ENCODE peak calls at places on chromosome 16, in four cellular contexts. J is sigmoid colon, D is transverse colon, Q is esophagus muscularis mucosa. R is an unnamed sample.
A peak's percentile ranks its signal among the peaks of the same experiment; 100 is the strongest.

GRCh38 chr16:50818380-50818779 is 76.5 kb downstream of the CYLD start:
- DNase-seq in J (no peak), D (no peak), Q (no peak), R (no peak)

GRCh38 chr16:12588510-12588909 is 215.2 kb downstream of the CPPED1 start:
- DNase-seq in J (no peak), D (no peak), Q (no peak), R (peak; percentile 9)

GRCh38 chr16:8572919-8573724 is 17.2 kb downstream of the TMEM114 start:
- DNase-seq in J (no peak), D (no peak), Q (no peak), R (no peak)

GRCh38 chr16:87897563-87898505 is 28.5 kb upstream of the SLC7A5 start:
- DNase-seq in J (no peak), D (no peak), Q (no peak), R (no peak)

GRCh38 chr16:84843149-84844048 is 23.6 kb downstream of the CRISPLD2 start:
- DNase-seq in J (no peak), D (no peak), Q (no peak), R (no peak)

GRCh38 chr16:19138601-19139000 is 24.8 kb downstream of the ITPRIPL2 start:
- DNase-seq in J (peak; percentile 94), D (peak; percentile 69), Q (peak; percentile 95), R (no peak)

GRCh38 chr16:17173134-17173729 is 297.5 kb downstream of the XYLT1 start:
- DNase-seq in J (peak; percentile 74), D (peak; percentile 42), Q (no peak), R (peak; percentile 87)

GRCh38 chr16:8355714-8356113 is 234.6 kb downstream of the TMEM114 start:
- DNase-seq in J (no peak), D (no peak), Q (no peak), R (no peak)

GRCh38 chr16:68590201-68590994 is 51.3 kb downstream of the ZFP90 start:
- DNase-seq in J (no peak), D (peak; percentile 66), Q (no peak), R (peak; percentile 81)

GRCh38 chr16:78133919-78134318 is 34.5 kb downstream of the WWOX start:
- DNase-seq in J (no peak), D (no peak), Q (no peak), R (no peak)

GRCh38 chr16:46907061-46907774 is 23.1 kb downstream of the GPT2 start:
- DNase-seq in J (no peak), D (no peak), Q (no peak), R (no peak)

GRCh38 chr16:88005148-88005547 is 53.9 kb downstream of the BANP start:
- DNase-seq in J (peak; percentile 48), D (no peak), Q (no peak), R (no peak)

GRCh38 chr16:82835487-82836160 is 208.9 kb downstream of the CDH13 start:
- DNase-seq in J (no peak), D (no peak), Q (no peak), R (no peak)

GRCh38 chr16:83187404-83187803 is 560.6 kb downstream of the CDH13 start:
- DNase-seq in J (no peak), D (no peak), Q (no peak), R (no peak)

GRCh38 chr16:78128920-78129319 is 29.5 kb downstream of the WWOX start:
- DNase-seq in J (no peak), D (no peak), Q (no peak), R (no peak)

GRCh38 chr16:19882641-19883040 is 2.0 kb downstream of the GPRC5B start:
- DNase-seq in J (no peak), D (no peak), Q (no peak), R (no peak)

GRCh38 chr16:72895951-72896350 is 152.0 kb downstream of the ZFHX3 start:
- DNase-seq in J (peak; percentile 46), D (no peak), Q (no peak), R (no peak)

GRCh38 chr16:20904507-20905079 is 4.0 kb downstream of the LYRM1 start:
- DNase-seq in J (no peak), D (no peak), Q (no peak), R (no peak)

GRCh38 chr16:27515874-27516353 is 33.8 kb downstream of the GTF3C1 start:
- DNase-seq in J (no peak), D (no peak), Q (no peak), R (peak; percentile 36)

GRCh38 chr16:15807603-15808009 is 49.2 kb downstream of the MYH11 start:
- DNase-seq in J (peak; percentile 88), D (peak; percentile 17), Q (no peak), R (peak; percentile 39)

DNA sequence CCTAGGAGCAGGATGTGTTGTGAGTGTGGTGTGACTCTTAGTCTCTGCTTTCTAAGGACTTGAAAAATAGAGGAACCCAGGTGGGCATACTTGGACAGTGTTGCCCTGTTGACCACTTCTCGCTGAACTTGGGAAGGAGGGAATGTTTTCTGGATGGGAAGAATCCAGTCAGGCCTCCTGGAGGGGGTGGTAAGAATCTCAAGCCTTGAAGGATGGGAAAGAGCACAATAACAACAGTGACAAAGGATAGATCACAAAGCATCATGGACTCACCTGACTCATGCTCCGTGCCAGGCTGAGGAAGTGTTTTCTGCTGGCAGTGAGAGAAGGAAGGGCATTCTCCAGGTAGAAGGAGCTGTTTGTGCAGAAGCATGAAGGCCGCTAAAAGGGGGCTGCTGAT is 8.4 kb downstream of the KAT8 start:
- DNase-seq in J (no peak), D (no peak), Q (no peak), R (no peak)
- H3K27ac ChIP-seq in J (no peak overlapping the region), D (no peak overlapping the region), Q (no peak overlapping the region), R (peak overlapping the region; percentile 92)

GRCh38 chr16:14470788-14471187 is 159.3 kb downstream of the PARN start:
- DNase-seq in J (no peak), D (no peak), Q (no peak), R (no peak)

GRCh38 chr16:14476183-14476582 is 153.9 kb downstream of the PARN start:
- DNase-seq in J (no peak), D (no peak), Q (no peak), R (no peak)

GRCh38 chr16:14472357-14472756 is 157.7 kb downstream of the PARN start:
- DNase-seq in J (no peak), D (no peak), Q (no peak), R (no peak)

GRCh38 chr16:14473488-14473887 is 156.6 kb downstream of the PARN start:
- DNase-seq in J (no peak), D (no peak), Q (no peak), R (no peak)

DNA sequence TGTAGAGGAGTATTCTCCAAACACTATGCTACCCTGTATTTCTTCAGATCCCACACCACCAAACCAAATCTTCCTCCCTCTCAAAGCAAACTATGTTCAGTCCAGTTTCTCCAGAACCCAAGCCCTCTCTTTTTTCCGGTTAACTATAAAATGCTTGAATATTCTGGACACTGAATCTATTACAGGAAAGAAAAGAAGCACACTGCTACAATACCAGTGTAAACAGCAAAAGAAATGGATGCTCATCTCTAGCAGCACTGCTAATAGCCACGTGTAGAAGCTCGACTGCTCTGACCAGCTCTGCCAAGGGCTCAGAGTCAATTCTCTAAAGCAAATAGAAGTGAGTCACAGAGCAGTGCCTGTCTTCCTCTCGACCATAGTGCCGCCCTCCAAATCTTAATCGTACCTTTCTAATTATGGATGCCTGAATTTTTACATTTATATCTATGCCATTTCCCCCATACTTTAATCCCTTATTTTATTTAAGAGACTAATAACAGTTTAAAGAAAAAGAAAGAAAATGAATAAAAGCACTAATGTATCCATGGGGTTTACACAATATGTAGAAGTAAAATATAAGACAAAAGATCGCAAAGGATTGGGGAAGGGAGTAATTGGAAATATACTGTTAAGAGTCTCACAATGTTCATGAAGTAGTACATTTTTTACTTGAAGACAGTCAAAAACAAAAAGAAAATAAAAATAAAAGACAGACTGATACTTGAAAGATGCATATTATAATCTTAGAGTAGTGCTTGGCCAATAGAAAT is 154.5 kb downstream of the PARN start:
- DNase-seq in J (no peak), D (no peak), Q (no peak), R (no peak)
- TF ChIP-seq POLR2AphosphoS5 in J (no peak), D (no peak), Q (no peak), R (no peak)

GRCh38 chr16:1818204-1818872 is 8.3 kb downstream of the HAGH start:
- DNase-seq in J (no peak), D (no peak), Q (no peak), R (peak; percentile 49)
- TF ChIP-seq POLR2A in J (no peak), D (no peak), Q (no peak), R (no peak)

GRCh38 chr16:57824880-57825279 is 22.6 kb upstream of the KIFC3 start:
- DNase-seq in J (no peak), D (no peak), Q (no peak), R (peak; percentile 48)

GRCh38 chr16:57828272-57829161 is 26.2 kb upstream of the KIFC3 start:
- DNase-seq in J (no peak), D (no peak), Q (no peak), R (peak; percentile 49)

GRCh38 chr16:57826040-57826434 is 23.7 kb upstream of the KIFC3 start:
- DNase-seq in J (no peak), D (no peak), Q (no peak), R (peak; percentile 7)

GRCh38 chr16:57825298-57826039 is 23.2 kb upstream of the KIFC3 start:
- DNase-seq in J (no peak), D (no peak), Q (no peak), R (no peak)

GRCh38 chr16:57826706-57827625 is 24.7 kb upstream of the KIFC3 start:
- DNase-seq in J (no peak), D (no peak), Q (no peak), R (peak; percentile 32)
- H3K27ac ChIP-seq in J (no peak overlapping the region), D (no peak overlapping the region), Q (no peak overlapping the region), R (no peak overlapping the region)

GRCh38 chr16:3022697-3023414 is 886 bp downstream of the HCFC1R1 start:
- DNase-seq in J (no peak), D (no peak), Q (no peak), R (peak; percentile 78)
- TF ChIP-seq POLR2AphosphoS5 in J (no peak), D (no peak), Q (no peak), R (no peak)

GRCh38 chr16:65306313-65306712 is 184.4 kb upstream of the CDH11 start:
- DNase-seq in J (no peak), D (no peak), Q (no peak), R (no peak)
- TF ChIP-seq POLR2A in J (no peak), D (no peak), Q (no peak), R (no peak)

GRCh38 chr16:2034695-2035430 is 8.2 kb downstream of the NHERF2 start:
- DNase-seq in J (no peak), D (no peak), Q (no peak), R (no peak)
- H3K27ac ChIP-seq in J (peak overlapping the region; percentile 83), D (peak overlapping the region; percentile 78), Q (peak overlapping the region; percentile 83), R (peak overlapping the region; percentile 77)

DNA sequence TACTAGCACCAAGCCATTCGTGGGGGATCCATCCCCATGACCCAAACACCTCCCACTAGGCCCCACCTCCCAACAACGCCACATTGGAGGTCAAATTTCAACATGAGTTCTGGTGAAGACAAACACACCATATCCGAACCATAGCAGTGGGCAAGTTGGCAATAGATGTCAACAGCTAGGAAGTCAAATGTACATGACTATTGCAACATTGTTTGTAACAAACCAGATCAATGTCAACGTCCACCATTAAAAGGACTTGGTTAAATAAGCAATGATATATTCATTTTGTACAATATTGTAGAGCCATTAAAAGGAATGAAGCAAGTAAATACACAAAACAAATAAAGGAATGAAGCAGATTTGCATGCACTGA is 26.5 kb upstream of the CIITA start:
- DNase-seq in J (peak; percentile 7), D (no peak), Q (no peak), R (no peak)
- TF ChIP-seq POLR2AphosphoS5 in J (no peak), D (no peak), Q (no peak), R (no peak)

R was measured in spleen.